ENCODE peak calls at places on chromosomes 5 and 9, in four cellular contexts. W is CD4-positive, CD25-positive, alpha-beta regulatory T cell; E is cerebellar cortex; Q is AG10803. I is an unnamed sample.
A peak's percentile ranks its signal among the peaks of the same experiment; 100 is the strongest.

GRCh38 chr9:82930116-82930515 is 132.8 kb downstream of the RASEF start:
- DNase-seq in W (no peak), E (no peak), Q (no peak), I (no peak)

GRCh38 chr9:82223442-82223841 is 234.9 kb downstream of the SPATA31D1 start:
- DNase-seq in W (no peak), E (no peak), Q (no peak), I (peak; percentile 39)

GRCh38 chr5:175465282-175465681 is 13.1 kb upstream of the SFXN1 start:
- DNase-seq in W (no peak), E (no peak), Q (no peak), I (no peak)

GRCh38 chr5:141858084-141858765 is 20.0 kb downstream of the PCDH1 start:
- DNase-seq in W (no peak), E (no peak), Q (no peak), I (no peak)

GRCh38 chr9:33748633-33749304 is 46.6 kb upstream of the PRSS3 start:
- DNase-seq in W (peak; percentile 9), E (no peak), Q (no peak), I (no peak)

GRCh38 chr9:128644452-128644851 is 12.2 kb downstream of the DYNC2I2 start:
- DNase-seq in W (no peak), E (no peak), Q (no peak), I (no peak)

GRCh38 chr5:158050401-158050800 is 191.5 kb upstream of the CLINT1 start:
- DNase-seq in W (no peak), E (no peak), Q (peak; percentile 32), I (peak; percentile 53)

GRCh38 chr5:124679578-124680210 is 66.7 kb downstream of the ZNF608 start:
- DNase-seq in W (no peak), E (no peak), Q (no peak), I (no peak)

GRCh38 chr5:40557486-40557885 is 122.2 kb upstream of the PTGER4 start:
- DNase-seq in W (no peak), E (no peak), Q (peak; percentile 26), I (no peak)

GRCh38 chr5:133245191-133246052 is 193.6 kb downstream of the HSPA4 start:
- DNase-seq in W (peak; percentile 10), E (no peak), Q (peak; percentile 69), I (peak; percentile 86)

GRCh38 chr5:124620743-124621142 is 125.7 kb downstream of the ZNF608 start:
- DNase-seq in W (no peak), E (no peak), Q (no peak), I (no peak)

GRCh38 chr5:113059232-113059805 is 82.7 kb downstream of the DCP2 start:
- DNase-seq in W (no peak), E (no peak), Q (peak; percentile 88), I (peak; percentile 28)

GRCh38 chr5:135565691-135566421 is 12.9 kb downstream of the CXCL14 start:
- DNase-seq in W (peak; percentile 54), E (peak; percentile 58), Q (peak; percentile 61), I (peak; percentile 64)

GRCh38 chr5:35860686-35861085 is 4.0 kb downstream of the IL7R start:
- DNase-seq in W (no peak), E (no peak), Q (peak; percentile 91), I (peak; percentile 55)

GRCh38 chr5:132024789-132025402 is 13.4 kb upstream of the ACSL6 start:
- DNase-seq in W (no peak), E (no peak), Q (no peak), I (no peak)

GRCh38 chr9:23005061-23005690 is 558.6 kb downstream of the DMRTA1 start:
- DNase-seq in W (no peak), E (no peak), Q (peak; percentile 52), I (no peak)

GRCh38 chr9:120284796-120285195 is 295.2 kb downstream of the CDK5RAP2 start:
- DNase-seq in W (no peak), E (no peak), Q (no peak), I (no peak)

GRCh38 chr9:91424403-91425176 is 958 bp upstream of the NFIL3 start:
- DNase-seq in W (peak; percentile 46), E (peak; percentile 60), Q (peak; percentile 86), I (peak; percentile 84)

GRCh38 chr5:1545126-1545797 is 21.5 kb upstream of the LPCAT1 start:
- DNase-seq in W (no peak), E (no peak), Q (no peak), I (no peak)

GRCh38 chr5:94407023-94407422 is 211.4 kb downstream of the KIAA0825 start:
- DNase-seq in W (no peak), E (no peak), Q (no peak), I (no peak)

GRCh38 chr5:154287136-154287535 is 96.6 kb downstream of the GALNT10 start:
- DNase-seq in W (no peak), E (no peak), Q (peak; percentile 84), I (peak; percentile 92)

GRCh38 chr5:178394074-178394473 is 161.5 kb upstream of the PHYKPL start:
- DNase-seq in W (no peak), E (no peak), Q (no peak), I (no peak)

I was measured in EL.